ENCODE peak calls at places on chromosomes 16 and 17, in four cellular contexts. One of them, this sample, is unnamed.

GRCh38 chr17:32498362-32498761 is 11.6 kb downstream of the CDK5R1 start:
- DNase-seq in cardiac fibroblast: no peak
- DNase-seq in omental fat pad: no peak
- DNase-seq in A549: no peak
- DNase-seq in this sample: no peak

GRCh38 chr16:2473999-2474876 is 689 bp upstream of the TBC1D24 start:
- DNase-seq in cardiac fibroblast: peak; percentile 28
- DNase-seq in omental fat pad: no peak
- DNase-seq in A549: peak; percentile 56
- DNase-seq in this sample: no peak

GRCh38 chr17:40463122-40463550 is 19.9 kb downstream of the IGFBP4 start:
- DNase-seq in cardiac fibroblast: peak; percentile 66
- DNase-seq in omental fat pad: no peak
- DNase-seq in A549: peak; percentile 76
- DNase-seq in this sample: no peak

GRCh38 chr16:30755955-30756780 is 5.7 kb downstream of the CFAP119 start:
- DNase-seq in cardiac fibroblast: no peak
- DNase-seq in omental fat pad: no peak
- DNase-seq in A549: no peak
- DNase-seq in this sample: no peak

GRCh38 chr16:27179500-27180072 is 23.7 kb upstream of the KDM8 start:
- DNase-seq in cardiac fibroblast: peak; percentile 82
- DNase-seq in omental fat pad: peak; percentile 85
- DNase-seq in A549: peak; percentile 69
- DNase-seq in this sample: peak; percentile 69

GRCh38 chr17:68347380-68347779 is 56.1 kb downstream of the ARSG start:
- DNase-seq in cardiac fibroblast: no peak
- DNase-seq in omental fat pad: no peak
- DNase-seq in A549: no peak
- DNase-seq in this sample: no peak

GRCh38 chr17:74519951-74520553 is 11.2 kb downstream of the CD300LB start:
- DNase-seq in cardiac fibroblast: no peak
- DNase-seq in omental fat pad: no peak
- DNase-seq in A549: no peak
- DNase-seq in this sample: no peak

GRCh38 chr17:2215616-2216364 is 87.8 kb downstream of the SMG6 start:
- DNase-seq in cardiac fibroblast: peak; percentile 88
- DNase-seq in omental fat pad: no peak
- DNase-seq in A549: no peak
- DNase-seq in this sample: no peak

DNA sequence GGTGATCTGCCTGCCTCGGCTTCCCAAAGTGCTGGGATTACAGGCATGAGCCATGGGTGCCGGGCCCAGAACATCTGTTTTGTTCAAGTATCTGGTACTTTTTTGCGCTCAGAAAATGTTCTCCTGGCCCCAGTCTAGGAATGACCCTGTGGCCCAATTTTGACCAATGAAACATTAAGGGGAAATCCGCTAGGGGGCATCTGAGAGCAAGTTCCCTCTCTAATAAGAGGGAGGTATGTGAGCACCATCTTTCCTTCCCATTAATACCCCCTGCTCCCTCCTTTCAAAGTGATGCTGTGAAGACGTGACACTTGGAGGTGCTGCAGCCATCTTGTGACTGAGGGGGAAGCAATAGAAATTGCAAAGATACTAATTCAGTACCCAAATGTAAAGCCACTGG is 16.5 kb upstream of the CLEC3A start:
- DNase-seq in cardiac fibroblast: no peak
- DNase-seq in omental fat pad: no peak
- DNase-seq in A549: peak; percentile 6
- DNase-seq in this sample: no peak
- TF ChIP-seq CTCF in cardiac fibroblast: no peak
- TF ChIP-seq CTCF in omental fat pad: no peak
- TF ChIP-seq CTCF in A549: peak; percentile 12
- TF ChIP-seq CTCF in this sample: peak; percentile 11

DNA sequence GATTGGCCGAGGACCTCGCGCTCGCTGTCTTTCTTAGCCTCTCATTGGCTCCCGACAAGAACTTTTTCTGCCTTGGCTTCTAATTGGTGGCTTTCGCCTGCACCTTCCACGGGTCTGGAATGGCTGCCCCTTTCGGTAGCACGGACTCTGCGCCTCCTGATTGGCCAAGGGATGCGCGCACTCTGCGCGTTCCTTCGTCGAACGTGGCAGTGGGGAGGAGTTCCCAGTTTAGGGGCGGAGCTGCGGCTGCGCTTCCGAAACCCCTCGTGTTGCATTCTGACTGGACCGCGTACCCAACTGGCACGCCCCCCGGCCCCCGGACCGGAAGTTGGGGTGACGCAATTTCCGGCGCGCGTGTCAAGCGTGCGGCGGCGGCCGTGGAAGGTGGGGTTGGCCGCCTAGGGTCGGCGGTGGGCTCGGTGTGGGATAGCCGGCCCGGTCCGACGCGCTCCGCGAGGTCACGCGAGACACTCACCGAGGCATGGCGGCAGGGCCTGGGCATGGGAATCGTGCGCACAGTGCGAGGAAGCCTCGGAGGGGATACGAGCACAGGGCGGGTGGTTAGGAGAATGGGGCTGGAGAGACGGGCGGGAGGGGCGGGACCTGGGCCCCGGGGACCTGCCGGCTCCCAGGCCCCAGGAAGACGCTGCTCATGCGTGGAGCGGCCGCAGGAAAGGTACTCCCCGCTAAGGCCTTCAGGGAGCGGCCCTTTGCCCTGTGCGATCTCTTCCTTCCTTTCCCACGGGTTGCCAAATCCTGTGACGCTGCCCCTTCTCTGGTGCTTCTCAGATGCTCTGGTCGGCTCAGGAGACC is 627 bp upstream of the P4HB start:
- DNase-seq in cardiac fibroblast: peak; percentile 100
- DNase-seq in omental fat pad: peak; percentile 98
- DNase-seq in A549: peak; percentile 100
- DNase-seq in this sample: peak; percentile 85
- TF ChIP-seq CTCF in cardiac fibroblast: no peak
- TF ChIP-seq CTCF in omental fat pad: no peak
- TF ChIP-seq CTCF in A549: no peak
- TF ChIP-seq CTCF in this sample: no peak

DNA sequence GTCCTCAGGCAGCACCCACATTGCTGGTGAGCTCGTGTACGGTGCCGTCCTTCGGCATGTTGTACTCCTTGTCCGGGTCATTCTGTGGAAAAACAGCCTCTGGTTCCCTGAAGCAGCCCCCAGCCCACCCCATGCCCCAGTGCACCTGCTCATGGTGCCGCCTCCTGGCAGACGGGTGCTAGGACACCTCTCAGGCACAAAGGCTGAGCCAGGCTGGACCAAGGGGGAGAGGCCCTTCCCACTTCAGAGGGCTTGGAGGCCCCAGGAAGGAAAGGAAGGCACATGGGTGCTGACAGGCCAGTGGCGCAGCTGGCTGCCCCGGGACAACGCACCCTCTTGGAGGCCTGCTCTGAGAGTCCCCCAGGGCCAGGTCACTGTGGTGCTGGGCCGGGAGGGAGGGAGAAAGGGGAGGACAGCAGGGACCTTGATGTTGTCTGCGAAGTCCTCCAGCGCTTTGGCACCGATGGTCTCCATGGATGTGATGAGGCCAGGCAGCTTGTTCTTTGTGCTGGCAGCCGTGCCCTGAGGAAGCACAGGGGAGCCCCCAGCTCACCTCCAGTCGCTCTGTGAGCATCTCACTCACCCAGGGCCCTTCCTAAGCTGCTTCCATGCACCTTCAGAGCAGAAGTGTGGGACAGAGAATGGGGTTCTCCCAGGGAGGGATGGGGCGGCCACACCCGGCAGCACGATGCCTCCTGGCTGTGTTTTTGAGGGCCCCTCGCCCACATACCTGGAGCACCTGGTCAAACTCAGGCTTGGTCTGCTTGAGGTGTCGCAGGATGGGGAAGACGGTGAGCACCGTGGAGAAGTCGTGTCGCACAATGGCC is 9.3 kb downstream of the ZACN start:
- DNase-seq in cardiac fibroblast: no peak
- DNase-seq in omental fat pad: no peak
- DNase-seq in A549: no peak
- DNase-seq in this sample: peak; percentile 11
- TF ChIP-seq CTCF in cardiac fibroblast: no peak
- TF ChIP-seq CTCF in omental fat pad: no peak
- TF ChIP-seq CTCF in A549: no peak
- TF ChIP-seq CTCF in this sample: no peak

GRCh38 chr16:28937222-28937876 is 5.6 kb downstream of the CD19 start:
- DNase-seq in cardiac fibroblast: no peak
- DNase-seq in omental fat pad: no peak
- DNase-seq in A549: no peak
- DNase-seq in this sample: no peak
- TF ChIP-seq CTCF in cardiac fibroblast: no peak
- TF ChIP-seq CTCF in omental fat pad: no peak
- TF ChIP-seq CTCF in A549: no peak
- TF ChIP-seq CTCF in this sample: no peak

DNA sequence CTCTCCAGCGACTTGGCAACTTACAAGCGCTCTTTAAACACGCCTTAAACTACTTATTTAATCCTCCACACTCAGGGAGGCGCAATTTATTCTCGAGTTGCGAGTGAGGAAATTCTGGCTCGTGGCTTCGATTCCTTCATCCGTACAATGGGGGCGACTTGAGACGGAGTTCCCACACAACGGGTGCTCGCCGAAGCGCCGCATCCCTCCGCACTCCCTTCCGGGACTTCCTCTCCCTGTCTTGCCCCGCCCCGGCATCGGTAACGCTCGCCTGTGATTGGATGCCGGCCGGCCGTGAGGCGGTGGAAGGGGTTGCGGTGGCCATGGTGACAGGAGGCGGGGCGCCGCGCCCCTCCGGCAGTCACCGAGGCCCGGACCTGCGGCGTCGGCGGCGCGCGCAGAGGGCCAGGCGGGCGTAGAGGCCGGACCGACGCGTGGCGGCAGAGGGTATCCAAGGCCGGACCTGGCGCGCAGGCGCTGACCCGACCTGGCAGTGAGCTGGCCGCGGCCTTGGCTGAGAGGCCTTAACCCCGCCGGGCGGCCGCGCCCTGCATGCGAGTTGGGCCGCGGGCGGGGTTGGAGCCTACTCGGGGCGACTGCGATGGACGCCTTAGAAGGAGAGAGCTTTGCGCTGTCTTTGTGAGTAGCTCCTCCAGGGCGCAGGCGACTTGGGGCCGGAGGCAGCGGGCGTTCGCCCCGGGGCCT is at the start of gene ARL2BP:
- DNase-seq in cardiac fibroblast: peak; percentile 97
- DNase-seq in omental fat pad: peak; percentile 89
- DNase-seq in A549: peak; percentile 99
- DNase-seq in this sample: peak; percentile 64
- TF ChIP-seq CTCF in cardiac fibroblast: no peak
- TF ChIP-seq CTCF in omental fat pad: no peak
- TF ChIP-seq CTCF in A549: peak; percentile 29
- TF ChIP-seq CTCF in this sample: no peak

DNA sequence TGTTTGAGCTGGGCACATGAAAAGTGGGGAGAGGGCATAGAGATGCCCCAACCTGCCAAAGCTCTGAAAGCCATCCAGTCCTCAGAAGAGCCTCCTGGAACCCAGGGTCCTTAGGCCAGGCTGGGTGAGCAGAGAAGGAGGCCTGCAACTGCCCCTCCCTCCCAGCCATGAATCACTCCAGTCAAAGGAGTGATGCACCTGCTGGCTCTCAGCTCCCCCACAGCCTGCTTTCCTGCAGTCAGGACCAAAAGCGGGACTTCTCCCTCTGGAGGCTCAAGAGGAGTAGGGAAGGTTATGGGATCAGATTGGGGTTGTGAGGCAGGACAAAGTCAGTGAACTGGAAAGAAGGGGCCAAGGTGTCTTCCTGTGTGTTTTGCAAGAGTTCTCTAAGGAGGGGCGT is 145.6 kb downstream of the TMEM132E start:
- DNase-seq in cardiac fibroblast: no peak
- DNase-seq in omental fat pad: no peak
- DNase-seq in A549: no peak
- DNase-seq in this sample: no peak
- TF ChIP-seq CTCF in cardiac fibroblast: no peak
- TF ChIP-seq CTCF in omental fat pad: no peak
- TF ChIP-seq CTCF in A549: no peak
- TF ChIP-seq CTCF in this sample: no peak

DNA sequence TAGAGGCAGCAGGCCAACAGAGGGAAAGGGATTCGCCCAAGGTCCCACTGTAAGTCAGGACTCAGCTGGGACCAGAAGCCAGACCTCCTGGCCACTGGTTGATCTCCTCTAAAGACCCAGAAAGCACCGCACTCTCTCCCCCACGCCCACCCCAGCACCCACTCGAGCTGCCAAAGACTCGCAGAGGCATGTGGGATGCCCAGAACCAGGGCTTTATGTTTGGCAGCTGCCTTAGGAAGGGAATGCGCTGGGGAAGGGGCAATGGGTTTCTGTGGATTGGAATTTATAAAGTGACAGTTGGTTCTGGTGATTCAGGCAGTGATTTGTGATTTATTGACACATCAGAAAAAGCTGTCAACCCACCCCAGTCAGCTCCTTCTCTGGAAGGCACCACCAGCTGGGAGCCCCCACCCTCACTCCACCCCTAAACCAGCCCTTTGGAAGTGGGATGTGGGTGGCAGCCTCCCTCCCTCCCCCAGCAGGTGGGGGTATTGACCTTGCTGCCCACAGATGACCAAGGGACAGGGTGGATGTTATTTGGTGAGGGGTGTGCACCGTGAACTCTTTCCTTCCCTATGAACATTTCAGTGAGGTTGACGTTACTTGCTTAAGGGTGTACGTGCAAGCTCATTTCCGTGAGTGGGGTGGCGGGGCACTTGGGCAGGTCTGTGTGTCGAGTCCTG is 76.6 kb upstream of the DNAJA2 start:
- DNase-seq in cardiac fibroblast: no peak
- DNase-seq in omental fat pad: no peak
- DNase-seq in A549: no peak
- DNase-seq in this sample: no peak
- TF ChIP-seq CTCF in cardiac fibroblast: no peak
- TF ChIP-seq CTCF in omental fat pad: no peak
- TF ChIP-seq CTCF in A549: no peak
- TF ChIP-seq CTCF in this sample: no peak

DNA sequence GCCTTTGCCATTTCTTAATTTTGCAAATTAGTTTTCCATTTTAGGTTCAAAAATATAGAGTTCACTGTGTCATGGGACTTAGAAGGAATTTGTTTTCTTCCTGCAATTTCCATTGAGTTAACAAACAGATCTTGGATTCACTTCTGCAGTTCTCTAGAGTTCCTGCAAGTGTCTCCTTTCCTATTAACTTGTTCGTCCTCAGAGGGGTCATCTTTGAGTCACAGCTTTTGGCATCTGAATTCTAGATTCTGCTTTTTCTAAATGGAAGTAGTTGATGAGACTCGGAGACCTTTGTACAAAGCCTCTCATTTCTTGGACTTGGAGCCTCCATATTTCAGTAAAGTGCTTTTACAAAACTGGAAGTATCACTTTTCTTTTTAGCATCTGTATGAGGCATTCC is 323.3 kb downstream of the BCAS3 start:
- DNase-seq in cardiac fibroblast: peak; percentile 82
- DNase-seq in omental fat pad: no peak
- DNase-seq in A549: peak; percentile 53
- DNase-seq in this sample: no peak
- TF ChIP-seq CTCF in cardiac fibroblast: peak; percentile 52
- TF ChIP-seq CTCF in omental fat pad: no peak
- TF ChIP-seq CTCF in A549: peak; percentile 26
- TF ChIP-seq CTCF in this sample: no peak

GRCh38 chr16:5025171-5025632 is 8.5 kb downstream of the NAGPA start:
- DNase-seq in cardiac fibroblast: peak; percentile 17
- DNase-seq in omental fat pad: no peak
- DNase-seq in A549: peak; percentile 46
- DNase-seq in this sample: peak; percentile 52
- TF ChIP-seq CTCF in cardiac fibroblast: no peak
- TF ChIP-seq CTCF in omental fat pad: no peak
- TF ChIP-seq CTCF in A549: peak; percentile 19
- TF ChIP-seq CTCF in this sample: peak; percentile 50